ENCODE peak calls at places on chromosomes 6 and 20, in seven cellular contexts. One of them, this sample, is unnamed. For H3K27me3, the result is how much of the 10 kb centered on the place peaks cover.

GRCh38 chr6:157220485-157220884 is 102.8 kb downstream of the TMEM242 start:
- DNase-seq in HCT116: no peak
- DNase-seq in SK-N-SH: no peak
- DNase-seq in GM23338: no peak
- DNase-seq in pancreas: no peak
- DNase-seq in right atrium auricular region: peak
- DNase-seq in Caco-2: no peak
- DNase-seq in this sample: no peak

GRCh38 chr6:161139766-161140553 is 133.9 kb downstream of the AGPAT4 start:
- DNase-seq in HCT116: no peak
- DNase-seq in SK-N-SH: no peak
- DNase-seq in GM23338: peak
- DNase-seq in pancreas: no peak
- DNase-seq in right atrium auricular region: peak
- DNase-seq in Caco-2: peak
- DNase-seq in this sample: no peak

GRCh38 chr6:63573899-63574553 is 1.7 kb downstream of the LOC128125822 start:
- DNase-seq in HCT116: peak
- DNase-seq in SK-N-SH: peak
- DNase-seq in GM23338: peak
- DNase-seq in pancreas: no peak
- DNase-seq in right atrium auricular region: no peak
- DNase-seq in Caco-2: peak
- DNase-seq in this sample: peak

GRCh38 chr6:69398729-69399128 is 398.1 kb downstream of the LMBRD1 start:
- DNase-seq in HCT116: no peak
- DNase-seq in SK-N-SH: no peak
- DNase-seq in GM23338: no peak
- DNase-seq in pancreas: no peak
- DNase-seq in right atrium auricular region: no peak
- DNase-seq in Caco-2: no peak
- DNase-seq in this sample: no peak

GRCh38 chr20:34997774-34998173 is 42.1 kb downstream of the MYH7B start:
- DNase-seq in HCT116: no peak
- DNase-seq in SK-N-SH: no peak
- DNase-seq in GM23338: no peak
- DNase-seq in pancreas: peak
- DNase-seq in right atrium auricular region: no peak
- DNase-seq in Caco-2: no peak
- DNase-seq in this sample: no peak

GRCh38 chr6:19327246-19327645 is 509.9 kb upstream of the ID4 start:
- DNase-seq in HCT116: no peak
- DNase-seq in SK-N-SH: no peak
- DNase-seq in GM23338: no peak
- DNase-seq in pancreas: no peak
- DNase-seq in right atrium auricular region: no peak
- DNase-seq in Caco-2: no peak
- DNase-seq in this sample: peak

GRCh38 chr6:128471907-128472306 is 48.5 kb downstream of the PTPRK start:
- DNase-seq in HCT116: no peak
- DNase-seq in SK-N-SH: no peak
- DNase-seq in GM23338: no peak
- DNase-seq in pancreas: no peak
- DNase-seq in right atrium auricular region: no peak
- DNase-seq in Caco-2: no peak
- DNase-seq in this sample: no peak

GRCh38 chr20:40980106-40980827 is 48.4 kb upstream of the TOP1 start:
- DNase-seq in HCT116: no peak
- DNase-seq in SK-N-SH: no peak
- DNase-seq in GM23338: no peak
- DNase-seq in pancreas: no peak
- DNase-seq in right atrium auricular region: no peak
- DNase-seq in Caco-2: no peak
- DNase-seq in this sample: no peak

GRCh38 chr6:28982476-28983266 is 22.4 kb downstream of the ZNF311 start:
- DNase-seq in HCT116: no peak
- DNase-seq in SK-N-SH: peak
- DNase-seq in GM23338: peak
- DNase-seq in pancreas: no peak
- DNase-seq in right atrium auricular region: no peak
- DNase-seq in Caco-2: peak
- DNase-seq in this sample: peak

GRCh38 chr6:19368511-19368910 is 468.7 kb upstream of the ID4 start:
- DNase-seq in HCT116: peak
- DNase-seq in SK-N-SH: no peak
- DNase-seq in GM23338: no peak
- DNase-seq in pancreas: no peak
- DNase-seq in right atrium auricular region: no peak
- DNase-seq in Caco-2: no peak
- DNase-seq in this sample: peak

GRCh38 chr6:137657351-137657911 is 163.2 kb upstream of the OLIG3 start:
- DNase-seq in HCT116: no peak
- DNase-seq in SK-N-SH: no peak
- DNase-seq in GM23338: no peak
- DNase-seq in pancreas: no peak
- DNase-seq in right atrium auricular region: no peak
- DNase-seq in Caco-2: no peak
- DNase-seq in this sample: no peak

GRCh38 chr6:72828904-72829303 is 207.0 kb downstream of the KCNQ5 start:
- DNase-seq in HCT116: no peak
- DNase-seq in SK-N-SH: no peak
- DNase-seq in GM23338: no peak
- DNase-seq in pancreas: no peak
- DNase-seq in right atrium auricular region: no peak
- DNase-seq in Caco-2: no peak
- DNase-seq in this sample: no peak

GRCh38 chr6:579339-579738 is 77.6 kb downstream of the HUS1B start:
- DNase-seq in HCT116: no peak
- DNase-seq in SK-N-SH: peak
- DNase-seq in GM23338: no peak
- DNase-seq in pancreas: no peak
- DNase-seq in right atrium auricular region: no peak
- DNase-seq in Caco-2: no peak
- DNase-seq in this sample: peak

GRCh38 chr6:123808556-123808955 is 4.9 kb downstream of the NKAIN2 start:
- DNase-seq in HCT116: no peak
- DNase-seq in SK-N-SH: no peak
- DNase-seq in GM23338: peak
- DNase-seq in pancreas: no peak
- DNase-seq in right atrium auricular region: no peak
- DNase-seq in Caco-2: no peak
- DNase-seq in this sample: no peak

GRCh38 chr6:2783188-2783957 is 18.2 kb downstream of the WRNIP1 start:
- DNase-seq in HCT116: no peak
- DNase-seq in SK-N-SH: no peak
- DNase-seq in GM23338: peak
- DNase-seq in pancreas: no peak
- DNase-seq in right atrium auricular region: no peak
- DNase-seq in Caco-2: no peak
- DNase-seq in this sample: no peak

GRCh38 chr6:109892451-109893435 is 85.4 kb upstream of the GPR6 start:
- DNase-seq in HCT116: peak
- DNase-seq in SK-N-SH: no peak
- DNase-seq in GM23338: peak
- DNase-seq in pancreas: no peak
- DNase-seq in right atrium auricular region: no peak
- DNase-seq in Caco-2: no peak
- DNase-seq in this sample: no peak

GRCh38 chr20:35146922-35147574 is at the start of gene EDEM2:
- DNase-seq in HCT116: peak
- DNase-seq in SK-N-SH: peak
- DNase-seq in GM23338: peak
- DNase-seq in pancreas: peak
- DNase-seq in right atrium auricular region: peak
- DNase-seq in Caco-2: peak
- DNase-seq in this sample: peak

GRCh38 chr6:160115421-160115820 is 6.2 kb upstream of the SLC22A1 start:
- DNase-seq in HCT116: no peak
- DNase-seq in SK-N-SH: no peak
- DNase-seq in GM23338: no peak
- DNase-seq in pancreas: no peak
- DNase-seq in right atrium auricular region: no peak
- DNase-seq in Caco-2: no peak
- DNase-seq in this sample: no peak

GRCh38 chr6:160112628-160113294 is 8.9 kb upstream of the SLC22A1 start:
- DNase-seq in HCT116: no peak
- DNase-seq in SK-N-SH: no peak
- DNase-seq in GM23338: no peak
- DNase-seq in pancreas: no peak
- DNase-seq in right atrium auricular region: no peak
- DNase-seq in Caco-2: no peak
- DNase-seq in this sample: no peak

GRCh38 chr6:160120087-160120486 is 1.5 kb upstream of the SLC22A1 start:
- DNase-seq in HCT116: no peak
- DNase-seq in SK-N-SH: no peak
- DNase-seq in GM23338: no peak
- DNase-seq in pancreas: no peak
- DNase-seq in right atrium auricular region: no peak
- DNase-seq in Caco-2: no peak
- DNase-seq in this sample: no peak

GRCh38 chr6:160118620-160119234 is 2.9 kb upstream of the SLC22A1 start:
- DNase-seq in HCT116: no peak
- DNase-seq in SK-N-SH: no peak
- DNase-seq in GM23338: no peak
- DNase-seq in pancreas: no peak
- DNase-seq in right atrium auricular region: no peak
- DNase-seq in Caco-2: no peak
- DNase-seq in this sample: no peak

GRCh38 chr6:160116411-160116810 is 5.2 kb upstream of the SLC22A1 start:
- DNase-seq in HCT116: no peak
- DNase-seq in SK-N-SH: no peak
- DNase-seq in GM23338: no peak
- DNase-seq in pancreas: no peak
- DNase-seq in right atrium auricular region: no peak
- DNase-seq in Caco-2: no peak
- DNase-seq in this sample: no peak
- H3K4me3 ChIP-seq in HCT116: no peak
- H3K4me3 ChIP-seq in SK-N-SH: no peak
- H3K4me3 ChIP-seq in GM23338: no peak
- H3K4me3 ChIP-seq in pancreas: no peak
- H3K4me3 ChIP-seq in right atrium auricular region: no peak
- H3K4me3 ChIP-seq in Caco-2: no peak
- H3K4me3 ChIP-seq in this sample: no peak

GRCh38 chr20:1992359-1992758 is 1.5 kb downstream of the PDYN start:
- DNase-seq in HCT116: no peak
- DNase-seq in SK-N-SH: no peak
- DNase-seq in GM23338: no peak
- DNase-seq in pancreas: no peak
- DNase-seq in right atrium auricular region: no peak
- DNase-seq in Caco-2: no peak
- DNase-seq in this sample: no peak

GRCh38 chr20:1995531-1996310 is 1.9 kb upstream of the PDYN start:
- DNase-seq in HCT116: no peak
- DNase-seq in SK-N-SH: no peak
- DNase-seq in GM23338: no peak
- DNase-seq in pancreas: no peak
- DNase-seq in right atrium auricular region: no peak
- DNase-seq in Caco-2: no peak
- DNase-seq in this sample: no peak

GRCh38 chr20:1997483-1998192 is 3.8 kb upstream of the PDYN start:
- DNase-seq in HCT116: no peak
- DNase-seq in SK-N-SH: no peak
- DNase-seq in GM23338: no peak
- DNase-seq in pancreas: no peak
- DNase-seq in right atrium auricular region: no peak
- DNase-seq in Caco-2: no peak
- DNase-seq in this sample: no peak

GRCh38 chr20:1994627-1995026 is 769 bp upstream of the PDYN start:
- DNase-seq in HCT116: no peak
- DNase-seq in SK-N-SH: no peak
- DNase-seq in GM23338: no peak
- DNase-seq in pancreas: no peak
- DNase-seq in right atrium auricular region: no peak
- DNase-seq in Caco-2: no peak
- DNase-seq in this sample: no peak

GRCh38 chr20:1993986-1994385 is at the start of gene PDYN:
- DNase-seq in HCT116: no peak
- DNase-seq in SK-N-SH: no peak
- DNase-seq in GM23338: no peak
- DNase-seq in pancreas: no peak
- DNase-seq in right atrium auricular region: no peak
- DNase-seq in Caco-2: no peak
- DNase-seq in this sample: no peak
- H3K27me3 ChIP-seq in HCT116: half or more
- H3K27me3 ChIP-seq in SK-N-SH: half or more
- H3K27me3 ChIP-seq in GM23338: under half
- H3K27me3 ChIP-seq in pancreas: under half
- H3K27me3 ChIP-seq in right atrium auricular region: under half
- H3K27me3 ChIP-seq in Caco-2: under half
- H3K27me3 ChIP-seq in this sample: half or more

DNA sequence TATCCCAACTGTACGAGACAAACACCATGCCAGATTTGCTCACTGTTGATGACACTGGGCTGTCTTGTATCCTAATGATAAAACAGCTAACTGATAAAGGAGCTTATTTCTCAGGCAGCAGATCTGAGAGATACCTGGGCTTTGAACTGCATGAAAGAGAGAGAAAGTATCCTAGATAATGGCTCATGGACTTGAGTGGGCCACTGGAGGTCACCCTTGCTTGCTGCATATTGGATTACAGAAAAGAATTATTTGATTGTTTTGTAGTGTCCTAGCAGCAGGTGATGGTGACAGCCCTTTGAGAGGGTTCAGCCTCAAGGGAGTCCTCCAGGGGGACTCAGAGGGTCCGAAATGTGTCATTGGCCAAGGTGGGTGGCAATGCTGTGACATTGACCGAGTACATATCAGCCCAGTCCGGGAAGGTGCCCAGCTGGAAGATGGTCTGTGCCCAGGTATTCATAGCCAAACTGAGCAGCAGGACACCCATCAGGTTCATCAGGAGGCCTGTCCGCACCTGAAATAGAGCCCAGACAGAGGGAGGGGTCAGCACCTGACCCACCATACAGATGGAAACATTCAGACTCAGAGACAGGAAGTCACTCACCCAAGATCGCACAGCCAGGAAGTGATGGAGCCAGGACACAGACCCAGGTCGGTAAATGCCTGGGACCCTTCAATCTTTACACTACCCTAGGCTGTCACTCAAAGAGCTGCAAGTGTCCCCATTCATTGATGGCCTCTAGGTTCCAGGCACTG is 9.4 kb upstream of the OCSTAMP start:
- DNase-seq in HCT116: no peak
- DNase-seq in SK-N-SH: no peak
- DNase-seq in GM23338: no peak
- DNase-seq in pancreas: no peak
- DNase-seq in right atrium auricular region: no peak
- DNase-seq in Caco-2: no peak
- DNase-seq in this sample: no peak
- TF ChIP-seq CTCF in HCT116: no peak
- TF ChIP-seq CTCF in SK-N-SH: no peak
- TF ChIP-seq CTCF in GM23338: peak
- TF ChIP-seq CTCF in pancreas: no peak
- TF ChIP-seq CTCF in right atrium auricular region: no peak
- TF ChIP-seq CTCF in Caco-2: peak
- TF ChIP-seq CTCF in this sample: no peak

GRCh38 chr20:57247292-57247975 is 19.0 kb downstream of the BMP7 start:
- DNase-seq in HCT116: no peak
- DNase-seq in SK-N-SH: no peak
- DNase-seq in GM23338: no peak
- DNase-seq in pancreas: no peak
- DNase-seq in right atrium auricular region: no peak
- DNase-seq in Caco-2: no peak
- DNase-seq in this sample: no peak
- H3K4me3 ChIP-seq in HCT116: no peak
- H3K4me3 ChIP-seq in SK-N-SH: no peak
- H3K4me3 ChIP-seq in GM23338: no peak
- H3K4me3 ChIP-seq in pancreas: no peak
- H3K4me3 ChIP-seq in right atrium auricular region: no peak
- H3K4me3 ChIP-seq in Caco-2: no peak
- H3K4me3 ChIP-seq in this sample: no peak

This sample was measured in cardiac muscle cell.